ENCODE peak calls at places on chromosomes 1 and 21, in seven cellular contexts. M is fibroblast of villous mesenchyme, P is foreskin fibroblast, H is kidney, Q is endodermal cell, Z is HL-60, D is AG09309. A is an unnamed sample.

GRCh38 chr1:191174298-191174697 is 696.6 kb upstream of the BRINP3 start:
- DNase-seq in M (no peak), Q (no peak), Z (no peak), D (no peak), H (no peak), P (peak), A (peak)

GRCh38 chr1:171219751-171220385 is 28.4 kb upstream of the FMO1 start:
- DNase-seq in M (peak), D (peak), Z (no peak), Q (peak), H (no peak), P (peak), A (peak)

GRCh38 chr1:234427950-234428646 is 50.9 kb downstream of the TARBP1 start:
- DNase-seq in Q (no peak), P (no peak), M (no peak), D (no peak), Z (no peak), H (no peak), A (no peak)

GRCh38 chr1:100585774-100586173 is 47.8 kb downstream of the GPR88 start:
- DNase-seq in Z (no peak), D (peak), Q (no peak), P (peak), H (no peak), M (no peak), A (peak)

GRCh38 chr1:44417351-44418021 is 12.4 kb downstream of the RNF220 start:
- DNase-seq in H (peak), Q (peak), Z (no peak), P (peak), D (no peak), M (no peak), A (peak)

GRCh38 chr1:234111458-234112142 is 207.1 kb downstream of the SLC35F3 start:
- DNase-seq in H (peak), D (no peak), M (no peak), P (peak), Q (peak), Z (no peak), A (peak)

GRCh38 chr1:176775996-176776395 is 313.0 kb downstream of the PAPPA2 start:
- DNase-seq in D (no peak), Q (no peak), H (no peak), P (no peak), Z (no peak), M (no peak), A (no peak)

GRCh38 chr21:40465382-40465781 is 381.6 kb downstream of the DSCAM start:
- DNase-seq in H (no peak), Z (no peak), D (no peak), Q (no peak), P (no peak), M (no peak), A (no peak)

GRCh38 chr1:169427081-169427611 is at the start of gene CCDC181:
- DNase-seq in Q (peak), P (peak), H (peak), M (peak), Z (no peak), D (no peak), A (peak)

GRCh38 chr1:40818264-40818961 is 34.8 kb downstream of the KCNQ4 start:
- DNase-seq in Z (no peak), M (no peak), H (peak), Q (peak), D (no peak), P (peak), A (peak)

GRCh38 chr21:10272216-10272615 is 249.2 kb upstream of the TPTE start:
- DNase-seq in P (no peak), Z (no peak), Q (peak), H (peak), D (no peak), M (no peak), A (peak)

GRCh38 chr1:5718716-5719632 is 273.3 kb downstream of the NPHP4 start:
- DNase-seq in Z (no peak), D (no peak), M (no peak), Q (peak), P (no peak), H (peak), A (no peak)

GRCh38 chr21:16195896-16196443 is 466.2 kb downstream of the USP25 start:
- DNase-seq in H (no peak), Z (no peak), D (no peak), P (peak), Q (no peak), M (no peak), A (peak)

GRCh38 chr1:151238467-151238739 is 16.1 kb upstream of the PSMD4 start:
- DNase-seq in P (peak), D (peak), Z (no peak), M (peak), Q (no peak), H (no peak), A (peak)

DNA sequence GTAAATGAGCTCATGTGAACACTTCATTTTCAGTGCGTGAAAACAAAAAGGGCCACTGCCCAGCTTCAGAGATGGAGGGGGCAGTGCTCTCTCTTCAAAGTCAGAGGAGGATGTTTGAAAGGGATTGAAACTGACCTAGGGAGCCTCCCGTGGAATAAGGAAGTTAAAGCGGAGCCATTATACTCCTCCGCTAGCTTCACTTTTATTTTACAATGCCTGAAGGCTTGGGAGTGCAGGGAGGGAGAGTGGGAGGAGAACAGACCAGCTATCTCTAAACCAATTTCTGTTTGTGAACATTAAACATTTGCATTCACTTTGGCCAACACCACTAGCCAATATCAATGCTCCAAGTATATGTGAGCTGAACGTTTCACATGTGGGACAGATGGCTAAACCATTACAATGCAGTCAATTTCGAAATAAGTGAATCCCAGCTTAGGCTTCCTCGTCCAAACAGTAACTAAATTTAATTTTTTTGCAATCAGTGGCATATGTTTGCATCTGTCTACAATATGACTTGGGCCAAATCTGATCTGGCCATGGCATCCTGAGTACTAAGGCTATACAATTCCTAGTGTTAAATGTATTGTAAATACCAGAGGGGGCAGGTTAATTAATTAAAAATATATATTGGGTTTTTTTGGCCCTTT is 126.8 kb downstream of the ESRRG start:
- DNase-seq in Z (no peak), Q (no peak), P (peak), D (no peak), H (no peak), M (peak), A (no peak)
- H3K4me3 ChIP-seq in Z (no peak), Q (no peak), P (no peak), D (no peak), H (no peak), M (peak), A (no peak)

DNA sequence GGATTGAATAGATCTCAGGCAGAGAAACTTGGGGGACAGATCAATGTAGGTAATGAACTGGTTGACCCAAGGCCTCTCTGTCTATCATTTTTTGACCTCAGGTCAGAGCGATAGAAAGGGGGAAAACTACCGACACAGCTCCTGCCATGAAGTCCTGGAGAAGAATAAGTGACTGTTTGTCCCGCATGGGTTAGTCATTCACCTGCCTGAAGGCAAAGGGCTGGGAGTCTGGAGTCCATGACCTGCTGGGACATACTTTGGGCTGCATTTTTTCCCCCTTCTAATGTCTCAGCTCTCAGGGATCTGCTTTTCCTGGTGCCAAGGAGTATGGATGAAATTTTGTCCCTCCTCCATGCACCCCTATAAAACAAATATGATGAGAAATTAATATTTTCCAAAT is 1.6 kb upstream of the ROR1 start:
- DNase-seq in P (no peak), M (no peak), Z (no peak), H (no peak), Q (no peak), D (no peak), A (no peak)
- TF ChIP-seq CTCF in P (no peak), M (no peak), Z (no peak), H (no peak), Q (no peak), D (no peak), A (no peak)

GRCh38 chr1:32014937-32015363 is 1.3 kb downstream of the KHDRBS1 start:
- DNase-seq in D (no peak), H (no peak), Q (no peak), M (peak), P (peak), Z (no peak), A (peak)

GRCh38 chr1:32010246-32010645 is 3.4 kb upstream of the KHDRBS1 start:
- DNase-seq in M (no peak), D (no peak), Q (no peak), P (no peak), Z (no peak), H (no peak), A (no peak)

GRCh38 chr1:32013386-32014198 is at the start of gene KHDRBS1:
- DNase-seq in D (peak), H (peak), P (peak), Z (peak), Q (peak), M (peak), A (peak)

GRCh38 chr1:32012709-32013385 is 821 bp upstream of the KHDRBS1 start:
- DNase-seq in Q (no peak), M (no peak), P (no peak), D (no peak), H (no peak), Z (no peak), A (no peak)

GRCh38 chr1:32014199-32014936 is 700 bp downstream of the KHDRBS1 start:
- DNase-seq in Q (peak), M (peak), H (peak), Z (no peak), D (no peak), P (peak), A (peak)
- H3K4me3 ChIP-seq in Q (peak), M (peak), H (peak), Z (peak), D (peak), P (peak), A (peak)

GRCh38 chr1:225876900-225877510 is 5.2 kb downstream of the TMEM63A start:
- DNase-seq in P (no peak), Q (no peak), M (peak), H (peak), D (no peak), Z (no peak), A (no peak)

GRCh38 chr1:225880210-225880584 is 2.0 kb downstream of the TMEM63A start:
- DNase-seq in M (no peak), Q (no peak), Z (no peak), P (peak), H (peak), D (no peak), A (no peak)

GRCh38 chr1:225877570-225877969 is 4.6 kb downstream of the TMEM63A start:
- DNase-seq in Q (peak), Z (no peak), H (peak), P (peak), D (no peak), M (peak), A (peak)

GRCh38 chr1:225879521-225880209 is 2.5 kb downstream of the TMEM63A start:
- DNase-seq in D (no peak), Z (no peak), P (no peak), H (peak), Q (no peak), M (no peak), A (no peak)

GRCh38 chr1:225878282-225878681 is 3.9 kb downstream of the TMEM63A start:
- DNase-seq in H (peak), D (no peak), P (no peak), Z (no peak), M (no peak), Q (no peak), A (no peak)
- TF ChIP-seq CTCF in H (no peak), D (no peak), P (no peak), Z (no peak), M (no peak), Q (no peak), A (no peak)

GRCh38 chr1:66374148-66374547 is 159.8 kb upstream of the SGIP1 start:
- DNase-seq in Z (no peak), P (peak), Q (no peak), H (no peak), D (no peak), M (no peak), A (no peak)
- H3K4me3 ChIP-seq in Z (no peak), P (no peak), Q (no peak), H (no peak), D (no peak), M (no peak), A (no peak)

GRCh38 chr1:29878501-29878900 is 642.2 kb downstream of the PTPRU start:
- DNase-seq in M (no peak), P (no peak), Z (no peak), D (no peak), Q (no peak), H (no peak), A (no peak)

GRCh38 chr1:29879217-29879616 is 642.9 kb downstream of the PTPRU start:
- DNase-seq in H (no peak), P (no peak), D (no peak), Z (no peak), M (no peak), Q (no peak), A (no peak)

GRCh38 chr1:29884740-29885139 is 648.4 kb downstream of the PTPRU start:
- DNase-seq in D (no peak), H (no peak), M (no peak), Z (no peak), Q (no peak), P (no peak), A (no peak)

GRCh38 chr1:29883360-29883759 is 647.0 kb downstream of the PTPRU start:
- DNase-seq in M (no peak), H (no peak), D (no peak), Q (no peak), Z (no peak), P (no peak), A (no peak)

GRCh38 chr1:29883986-29884385 is 647.7 kb downstream of the PTPRU start:
- DNase-seq in Q (no peak), M (no peak), P (no peak), H (no peak), D (no peak), Z (no peak), A (no peak)
- TF ChIP-seq CTCF in Q (no peak), M (no peak), P (no peak), H (no peak), D (no peak), Z (no peak), A (no peak)

GRCh38 chr1:23169727-23170335 is 1.2 kb upstream of the LUZP1 start:
- DNase-seq in M (peak), D (peak), P (peak), H (peak), Q (peak), Z (peak), A (peak)
- H3K4me3 ChIP-seq in M (peak), D (no peak), P (peak), H (no peak), Q (no peak), Z (peak), A (no peak)

GRCh38 chr1:196306421-196306820 is 301.8 kb downstream of the KCNT2 start:
- DNase-seq in Q (peak), P (no peak), D (no peak), M (no peak), H (no peak), Z (no peak), A (no peak)

GRCh38 chr1:196305216-196305615 is 303.0 kb downstream of the KCNT2 start:
- DNase-seq in H (no peak), Q (no peak), Z (no peak), P (no peak), M (no peak), D (no peak), A (no peak)

GRCh38 chr1:196308171-196308570 is 300.1 kb downstream of the KCNT2 start:
- DNase-seq in H (no peak), Q (no peak), P (no peak), D (no peak), M (no peak), Z (no peak), A (no peak)

GRCh38 chr1:196312739-196313138 is 295.5 kb downstream of the KCNT2 start:
- DNase-seq in M (no peak), P (no peak), Z (no peak), H (no peak), D (no peak), Q (no peak), A (no peak)

GRCh38 chr1:196309386-196309785 is 298.9 kb downstream of the KCNT2 start:
- DNase-seq in P (peak), M (peak), Q (no peak), Z (no peak), H (no peak), D (peak), A (peak)
- TF ChIP-seq CTCF in P (no peak), M (no peak), Q (peak), Z (no peak), H (peak), D (peak), A (peak)

DNA sequence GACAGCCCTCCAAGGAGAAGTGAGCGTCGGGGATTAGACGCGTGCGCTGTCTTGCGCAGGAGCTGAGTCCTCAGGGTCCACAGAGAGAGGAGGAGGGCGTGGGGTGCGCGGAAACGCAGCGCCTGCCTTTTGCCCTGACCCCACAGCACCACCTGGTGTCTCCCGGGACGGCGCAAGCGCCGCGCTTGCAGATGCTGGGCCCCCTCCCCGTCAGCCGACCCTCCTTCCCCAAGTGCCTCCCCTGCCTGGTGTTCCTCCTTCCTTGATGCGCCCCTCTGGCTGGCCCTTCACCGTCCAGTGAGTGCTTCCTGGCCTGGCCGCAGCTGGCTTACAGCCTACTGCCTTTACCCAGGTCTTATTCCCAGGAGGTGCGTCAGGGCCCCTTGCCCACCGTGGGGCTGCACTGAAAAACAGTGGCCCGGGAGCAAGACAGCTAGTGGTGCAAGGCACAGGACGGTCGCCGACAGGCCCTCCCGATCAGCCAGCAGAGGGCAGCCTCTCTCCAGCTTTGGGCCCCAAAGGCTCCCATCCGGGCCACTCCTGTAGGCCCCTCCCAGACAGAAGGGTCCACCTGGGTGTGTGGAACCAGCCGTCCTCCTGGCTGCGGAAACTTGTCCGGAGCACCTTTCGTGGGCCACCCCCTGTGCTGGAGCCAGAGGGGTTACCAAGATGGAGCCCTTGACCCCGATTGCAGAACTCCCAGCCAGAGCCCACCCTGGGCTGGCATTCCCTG is 12.9 kb upstream of the PHLDA3 start:
- DNase-seq in D (no peak), M (peak), Q (peak), H (peak), P (peak), Z (peak), A (peak)
- H3K4me3 ChIP-seq in D (no peak), M (peak), Q (peak), H (peak), P (peak), Z (no peak), A (peak)

GRCh38 chr1:16050328-16050727 is 6.7 kb downstream of the CLCNKB start:
- DNase-seq in Z (no peak), D (no peak), Q (peak), P (no peak), H (no peak), M (no peak), A (no peak)

GRCh38 chr1:16047791-16048475 is 4.4 kb downstream of the CLCNKB start:
- DNase-seq in Q (no peak), Z (no peak), P (no peak), H (no peak), M (no peak), D (no peak), A (no peak)

GRCh38 chr1:16046865-16047264 is 3.3 kb downstream of the CLCNKB start:
- DNase-seq in P (peak), M (no peak), D (no peak), Z (no peak), Q (no peak), H (no peak), A (peak)

GRCh38 chr1:16051039-16051438 is 7.5 kb downstream of the CLCNKB start:
- DNase-seq in Q (no peak), D (no peak), P (no peak), H (no peak), Z (no peak), M (no peak), A (no peak)

GRCh38 chr1:16048573-16049189 is 5.1 kb downstream of the CLCNKB start:
- DNase-seq in P (peak), H (peak), Q (peak), M (peak), D (no peak), Z (no peak), A (peak)
- TF ChIP-seq CTCF in P (no peak), H (no peak), Q (peak), M (peak), D (no peak), Z (no peak), A (peak)

A was measured in choroid plexus epithelial cell.